ENCODE peak calls at places on chromosomes 1 and 21, in seven cellular contexts. K is Peyer's patch, F is OCI-LY7, I is IMR-90, O is neuronal stem cell, A is neural progenitor cell, C is small intestine. E is an unnamed sample. For H3K4me1, the result is how much of the 10 kb centered on the place peaks cover.

GRCh38 chr1:24289937-24290595 is 29.1 kb upstream of the GRHL3 start:
- DNase-seq in I (peak), A (no peak), O (no peak), K (peak), C (peak), F (no peak), E (no peak)

GRCh38 chr1:938088-938683 is 14.5 kb downstream of the SAMD11 start:
- DNase-seq in O (no peak), C (no peak), I (peak), F (no peak), A (no peak), K (peak), E (no peak)

GRCh38 chr1:161427733-161428516 is 60.2 kb upstream of the CFAP126 start:
- DNase-seq in C (no peak), O (no peak), A (peak), K (no peak), F (no peak), I (peak), E (no peak)

GRCh38 chr1:54051936-54052469 is 1.0 kb downstream of the TMEM59 start:
- DNase-seq in A (no peak), K (no peak), I (no peak), F (peak), O (no peak), C (peak), E (no peak)

GRCh38 chr1:41728403-41729202 is 190.1 kb downstream of the HIVEP3 start:
- DNase-seq in I (no peak), C (no peak), A (no peak), K (no peak), O (no peak), F (peak), E (peak)

GRCh38 chr1:163071381-163072255 is 2.5 kb downstream of the RGS4 start:
- DNase-seq in I (peak), K (no peak), A (peak), O (peak), F (peak), C (peak), E (no peak)

GRCh38 chr1:185670187-185670627 is 64.0 kb upstream of the HMCN1 start:
- DNase-seq in C (peak), O (no peak), I (peak), K (no peak), F (no peak), A (peak), E (peak)

GRCh38 chr1:201739492-201740085 is 89.4 kb upstream of the IPO9 start:
- DNase-seq in K (peak), O (no peak), A (peak), C (peak), F (peak), I (no peak), E (peak)

GRCh38 chr1:88001460-88001859 is 672.8 kb downstream of the LMO4 start:
- DNase-seq in K (no peak), I (peak), C (no peak), F (no peak), O (no peak), A (no peak), E (no peak)

GRCh38 chr1:234735476-234735875 is 125.5 kb upstream of the IRF2BP2 start:
- DNase-seq in I (no peak), K (no peak), F (no peak), O (no peak), C (no peak), A (no peak), E (no peak)

GRCh38 chr21:27291006-27291405 is 324.1 kb upstream of the ADAMTS5 start:
- DNase-seq in K (no peak), F (no peak), I (no peak), A (no peak), O (no peak), C (no peak), E (no peak)

GRCh38 chr1:156627313-156627880 is 8.2 kb downstream of the HAPLN2 start:
- DNase-seq in O (no peak), K (no peak), C (peak), F (peak), I (peak), A (peak), E (peak)

GRCh38 chr1:118104956-118105355 is 80.1 kb downstream of the SPAG17 start:
- DNase-seq in C (no peak), K (no peak), A (no peak), O (no peak), F (no peak), I (no peak), E (no peak)

GRCh38 chr1:154895779-154896178 is 25.7 kb upstream of the KCNN3 start:
- DNase-seq in A (no peak), C (no peak), K (no peak), I (no peak), O (no peak), F (no peak), E (no peak)

GRCh38 chr21:44991538-44992483 is 52.0 kb downstream of the SLX9 start:
- DNase-seq in I (peak), O (no peak), C (no peak), F (no peak), A (no peak), K (no peak), E (no peak)

GRCh38 chr1:68213843-68214242 is 18.5 kb downstream of the WLS start:
- DNase-seq in A (no peak), K (peak), I (peak), C (peak), F (no peak), O (no peak), E (no peak)

GRCh38 chr1:89149229-89149628 is 23.3 kb upstream of the GBP2 start:
- DNase-seq in K (peak), F (no peak), O (peak), C (peak), A (peak), I (peak), E (no peak)

GRCh38 chr1:208010487-208011079 is 99.7 kb upstream of the CD34 start:
- DNase-seq in O (no peak), F (no peak), A (no peak), I (no peak), C (no peak), K (no peak), E (no peak)

GRCh38 chr1:171984850-171985485 is 143.7 kb downstream of the DNM3 start:
- DNase-seq in A (peak), C (peak), F (peak), K (no peak), I (peak), O (no peak), E (no peak)

GRCh38 chr1:78651247-78651646 is 1.6 kb downstream of the IFI44 start:
- DNase-seq in I (peak), A (no peak), O (no peak), C (peak), K (no peak), F (no peak), E (no peak)

GRCh38 chr1:234484991-234485739 is 6.2 kb upstream of the TARBP1 start:
- DNase-seq in C (no peak), A (no peak), O (no peak), I (no peak), K (no peak), F (no peak), E (no peak)

GRCh38 chr1:53553734-53554509 is 94.7 kb downstream of the DMRTB1 start:
- DNase-seq in O (no peak), F (no peak), K (peak), C (no peak), I (no peak), A (no peak), E (no peak)

GRCh38 chr1:71080178-71080781 is 555 bp downstream of the ZRANB2 start:
- DNase-seq in F (peak), K (no peak), C (peak), I (peak), A (peak), O (no peak), E (no peak)

GRCh38 chr1:43373034-43373940 is 5.5 kb upstream of the ELOVL1 start:
- DNase-seq in I (peak), C (peak), O (no peak), A (no peak), F (no peak), K (no peak), E (no peak)

GRCh38 chr1:209266590-209267172 is 316.8 kb upstream of the CAMK1G start:
- DNase-seq in K (no peak), C (no peak), O (no peak), A (no peak), I (peak), F (no peak), E (no peak)

GRCh38 chr1:203177471-203178039 is 1.9 kb upstream of the MYBPH start:
- DNase-seq in A (peak), K (peak), F (no peak), C (no peak), O (no peak), I (peak), E (no peak)

GRCh38 chr1:202179828-202180750 is 13.5 kb upstream of the LGR6 start:
- DNase-seq in O (no peak), A (no peak), F (no peak), C (no peak), I (no peak), K (no peak), E (no peak)

GRCh38 chr1:157878059-157878458 is 36.5 kb upstream of the CD5L start:
- DNase-seq in O (peak), C (peak), A (peak), F (peak), I (peak), K (no peak), E (no peak)

GRCh38 chr1:234852659-234853058 is 242.7 kb upstream of the IRF2BP2 start:
- DNase-seq in C (no peak), I (no peak), K (no peak), O (no peak), A (no peak), F (no peak), E (no peak)

GRCh38 chr1:39850606-39851216 is 32.6 kb downstream of the TRIT1 start:
- DNase-seq in O (no peak), K (no peak), F (no peak), I (no peak), A (no peak), C (no peak), E (no peak)

GRCh38 chr1:111204211-111204883 is 3.9 kb upstream of the DENND2D start:
- DNase-seq in C (peak), F (peak), O (no peak), K (peak), A (no peak), I (no peak), E (peak)

GRCh38 chr1:151958959-151959358 is 34.7 kb downstream of the S100A10 start:
- DNase-seq in A (no peak), F (no peak), O (no peak), C (no peak), I (no peak), K (no peak), E (no peak)

GRCh38 chr1:3174487-3175247 is 105.7 kb downstream of the PRDM16 start:
- DNase-seq in A (no peak), C (peak), I (no peak), F (no peak), K (no peak), O (no peak), E (no peak)

GRCh38 chr1:67314696-67315095 is 7.0 kb downstream of the IL12RB2 start:
- DNase-seq in F (no peak), K (no peak), A (no peak), I (no peak), O (no peak), C (no peak), E (no peak)

GRCh38 chr1:150836129-150836773 is 28.2 kb upstream of the CTSK start:
- DNase-seq in C (no peak), K (no peak), O (no peak), A (no peak), I (peak), F (no peak), E (no peak)

GRCh38 chr1:63662056-63662836 is 69.0 kb downstream of the PGM1 start:
- DNase-seq in O (no peak), C (no peak), A (no peak), F (no peak), I (peak), K (no peak), E (no peak)
- H3K4me1 ChIP-seq in O (under half), C (under half), A (under half), F (under half), I (under half), K (under half), E (under half)

GRCh38 chr21:43809346-43809799 is 20.0 kb downstream of the RRP1 start:
- DNase-seq in K (no peak), A (no peak), C (no peak), F (no peak), I (no peak), O (no peak), E (no peak)

GRCh38 chr21:43808832-43809251 is 19.5 kb downstream of the RRP1 start:
- DNase-seq in C (no peak), A (no peak), I (no peak), F (peak), O (no peak), K (no peak), E (no peak)

GRCh38 chr21:43809853-43810504 is 20.6 kb downstream of the RRP1 start:
- DNase-seq in F (no peak), I (no peak), O (no peak), C (no peak), K (no peak), A (no peak), E (no peak)

GRCh38 chr21:43806017-43806710 is 16.8 kb downstream of the RRP1 start:
- DNase-seq in A (no peak), O (no peak), K (no peak), F (peak), I (no peak), C (no peak), E (no peak)

GRCh38 chr21:43808367-43808766 is 19.0 kb downstream of the RRP1 start:
- DNase-seq in F (peak), K (no peak), C (no peak), A (no peak), I (no peak), O (no peak), E (no peak)
- H3K27ac ChIP-seq in F (no peak), K (no peak), C (no peak), A (no peak), I (no peak), O (no peak), E (no peak)

DNA sequence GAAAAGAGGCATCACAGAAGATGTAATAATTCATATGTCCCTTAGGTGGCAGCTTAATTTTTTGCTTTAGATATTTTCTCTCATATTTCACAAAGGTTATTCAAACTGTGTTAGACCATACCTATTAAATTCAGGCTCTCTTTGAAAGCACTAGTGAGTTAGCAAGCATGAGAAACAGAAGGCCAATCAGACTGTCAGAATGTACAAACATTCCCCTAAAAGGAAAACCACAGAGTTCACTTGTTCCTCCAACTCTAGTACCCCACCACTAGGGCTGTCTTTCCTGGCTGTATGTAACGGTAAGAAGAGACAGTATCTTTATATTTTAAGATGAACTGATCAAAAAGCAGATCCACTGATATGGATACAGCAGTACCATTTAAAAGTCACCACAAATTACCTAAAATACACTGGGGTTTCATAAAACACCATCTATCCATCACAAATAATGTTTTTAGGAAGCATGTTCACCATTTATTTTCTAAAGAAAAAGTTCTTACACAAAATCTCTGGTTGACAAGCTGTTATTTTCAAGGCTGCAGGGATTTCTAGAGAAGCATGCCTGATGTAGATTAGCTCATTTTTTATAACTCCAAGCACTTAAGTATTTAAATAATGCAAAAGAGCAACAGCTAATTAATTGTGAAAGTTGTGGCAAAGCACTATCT is 1.8 kb downstream of the ARPC5 start:
- DNase-seq in I (peak), F (peak), O (no peak), A (peak), C (peak), K (no peak), E (no peak)
- H3K4me1 ChIP-seq in I (under half), F (under half), O (under half), A (under half), C (under half), K (under half), E (under half)

GRCh38 chr1:245679796-245680195 is 525.0 kb downstream of the KIF26B start:
- DNase-seq in A (no peak), C (no peak), K (no peak), F (peak), O (no peak), I (no peak), E (no peak)
- H3K27ac ChIP-seq in A (no peak), C (no peak), K (no peak), F (no peak), O (no peak), I (no peak), E (no peak)

E was measured in effector memory CD4-positive, alpha-beta T cell.